ENCODE peak calls at places on chromosomes 11 and 22, in six cellular contexts. One of them, this sample, is unnamed.

GRCh38 chr11:59822989-59823566 is 12.5 kb upstream of the MRPL16 start:
- DNase-seq in A549: peak; percentile 32
- DNase-seq in GM23338: peak; percentile 70
- DNase-seq in lung: no peak
- DNase-seq in upper lobe of right lung: no peak
- DNase-seq in ovary: no peak
- DNase-seq in this sample: peak; percentile 59

GRCh38 chr22:45600791-45601730 is 70.6 kb upstream of the ATXN10 start:
- DNase-seq in A549: no peak
- DNase-seq in GM23338: no peak
- DNase-seq in lung: no peak
- DNase-seq in upper lobe of right lung: no peak
- DNase-seq in ovary: no peak
- DNase-seq in this sample: no peak

GRCh38 chr11:65492637-65493366 is 6.0 kb upstream of the MALAT1 start:
- DNase-seq in A549: no peak
- DNase-seq in GM23338: peak; percentile 20
- DNase-seq in lung: peak; percentile 78
- DNase-seq in upper lobe of right lung: peak; percentile 78
- DNase-seq in ovary: peak; percentile 84
- DNase-seq in this sample: peak; percentile 66

GRCh38 chr11:26137651-26138050 is 194.3 kb upstream of the ANO3 start:
- DNase-seq in A549: no peak
- DNase-seq in GM23338: no peak
- DNase-seq in lung: no peak
- DNase-seq in upper lobe of right lung: no peak
- DNase-seq in ovary: no peak
- DNase-seq in this sample: no peak

GRCh38 chr22:32331918-32332725 is 25.5 kb upstream of the RFPL3 start:
- DNase-seq in A549: no peak
- DNase-seq in GM23338: no peak
- DNase-seq in lung: no peak
- DNase-seq in upper lobe of right lung: peak; percentile 52
- DNase-seq in ovary: peak; percentile 7
- DNase-seq in this sample: peak; percentile 34

GRCh38 chr22:43823353-43823908 is 11.3 kb upstream of the EFCAB6 start:
- DNase-seq in A549: peak; percentile 68
- DNase-seq in GM23338: peak; percentile 50
- DNase-seq in lung: peak; percentile 75
- DNase-seq in upper lobe of right lung: peak; percentile 82
- DNase-seq in ovary: no peak
- DNase-seq in this sample: peak; percentile 68

GRCh38 chr11:69560141-69560790 is 78.8 kb downstream of the LINC01488 start:
- DNase-seq in A549: no peak
- DNase-seq in GM23338: no peak
- DNase-seq in lung: no peak
- DNase-seq in upper lobe of right lung: no peak
- DNase-seq in ovary: no peak
- DNase-seq in this sample: no peak

GRCh38 chr11:2562181-2562581 is 117.4 kb downstream of the KCNQ1 start:
- DNase-seq in A549: no peak
- DNase-seq in GM23338: no peak
- DNase-seq in lung: no peak
- DNase-seq in upper lobe of right lung: peak; percentile 62
- DNase-seq in ovary: no peak
- DNase-seq in this sample: peak; percentile 40

GRCh38 chr11:126474888-126475626 is 119.6 kb downstream of the ST3GAL4 start:
- DNase-seq in A549: no peak
- DNase-seq in GM23338: no peak
- DNase-seq in lung: no peak
- DNase-seq in upper lobe of right lung: no peak
- DNase-seq in ovary: peak; percentile 53
- DNase-seq in this sample: no peak

GRCh38 chr22:33038131-33038772 is 19.9 kb downstream of the SYN3 start:
- DNase-seq in A549: no peak
- DNase-seq in GM23338: peak; percentile 21
- DNase-seq in lung: no peak
- DNase-seq in upper lobe of right lung: no peak
- DNase-seq in ovary: no peak
- DNase-seq in this sample: peak; percentile 52

GRCh38 chr11:84564180-84564866 is 1062.8 kb downstream of the DLG2 start:
- DNase-seq in A549: peak; percentile 66
- DNase-seq in GM23338: peak; percentile 56
- DNase-seq in lung: no peak
- DNase-seq in upper lobe of right lung: no peak
- DNase-seq in ovary: no peak
- DNase-seq in this sample: peak; percentile 71

GRCh38 chr11:105429421-105429965 is 180.4 kb upstream of the GRIA4 start:
- DNase-seq in A549: no peak
- DNase-seq in GM23338: no peak
- DNase-seq in lung: no peak
- DNase-seq in upper lobe of right lung: no peak
- DNase-seq in ovary: no peak
- DNase-seq in this sample: no peak

GRCh38 chr11:73237471-73238290 is 19.6 kb downstream of the P2RY2 start:
- DNase-seq in A549: no peak
- DNase-seq in GM23338: no peak
- DNase-seq in lung: no peak
- DNase-seq in upper lobe of right lung: peak; percentile 46
- DNase-seq in ovary: no peak
- DNase-seq in this sample: peak; percentile 50

GRCh38 chr11:22780914-22781593 is 48.5 kb downstream of the SVIP start:
- DNase-seq in A549: no peak
- DNase-seq in GM23338: peak; percentile 11
- DNase-seq in lung: no peak
- DNase-seq in upper lobe of right lung: no peak
- DNase-seq in ovary: no peak
- DNase-seq in this sample: no peak

GRCh38 chr11:116697639-116698038 is 75.1 kb downstream of the BUD13 start:
- DNase-seq in A549: no peak
- DNase-seq in GM23338: no peak
- DNase-seq in lung: peak; percentile 24
- DNase-seq in upper lobe of right lung: no peak
- DNase-seq in ovary: no peak
- DNase-seq in this sample: no peak

GRCh38 chr11:15216678-15217077 is 102.0 kb downstream of the INSC start:
- DNase-seq in A549: no peak
- DNase-seq in GM23338: peak; percentile 52
- DNase-seq in lung: no peak
- DNase-seq in upper lobe of right lung: no peak
- DNase-seq in ovary: no peak
- DNase-seq in this sample: peak; percentile 53
- TF ChIP-seq CTCF in A549: peak; percentile 28
- TF ChIP-seq CTCF in GM23338: peak; percentile 72
- TF ChIP-seq CTCF in lung: no peak
- TF ChIP-seq CTCF in upper lobe of right lung: no peak
- TF ChIP-seq CTCF in ovary: no peak
- TF ChIP-seq CTCF in this sample: peak; percentile 75

DNA sequence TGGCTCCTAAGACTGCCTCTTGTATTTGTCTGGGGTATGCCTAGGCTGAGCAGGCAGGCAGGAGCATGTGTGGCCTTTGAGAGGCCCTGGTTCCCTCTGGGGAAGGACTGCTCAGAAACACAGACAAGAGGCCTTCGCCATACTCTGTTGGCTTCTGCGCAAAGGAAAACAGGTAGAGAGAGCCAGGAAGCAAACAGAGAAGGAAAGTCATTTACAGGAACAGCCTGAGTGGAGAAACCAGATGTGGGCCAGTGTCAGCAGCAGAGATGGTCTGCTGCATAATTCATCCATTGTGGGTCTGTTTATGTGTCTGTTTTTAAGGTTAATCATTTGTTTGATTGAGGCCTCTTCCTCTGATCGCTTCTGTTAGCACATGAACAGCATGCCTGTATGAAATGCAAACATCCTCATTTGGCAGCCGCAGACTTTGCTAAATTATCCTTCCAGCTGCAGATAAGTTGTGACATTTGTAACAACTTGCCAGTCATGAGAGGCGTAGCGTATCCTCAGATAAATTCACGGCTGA is 119.4 kb downstream of the GALNT18 start:
- DNase-seq in A549: no peak
- DNase-seq in GM23338: no peak
- DNase-seq in lung: no peak
- DNase-seq in upper lobe of right lung: no peak
- DNase-seq in ovary: no peak
- DNase-seq in this sample: no peak
- H3K27ac ChIP-seq in A549: no peak overlapping the region
- H3K27ac ChIP-seq in GM23338: no peak overlapping the region
- H3K27ac ChIP-seq in lung: peak overlapping the region; percentile 40
- H3K27ac ChIP-seq in upper lobe of right lung: peak overlapping the region; percentile 1
- H3K27ac ChIP-seq in ovary: no peak overlapping the region
- H3K27ac ChIP-seq in this sample: no peak overlapping the region

GRCh38 chr11:11075515-11076171 is 217.8 kb upstream of the ZBED5 start:
- DNase-seq in A549: no peak
- DNase-seq in GM23338: peak; percentile 27
- DNase-seq in lung: no peak
- DNase-seq in upper lobe of right lung: no peak
- DNase-seq in ovary: no peak
- DNase-seq in this sample: peak; percentile 66

GRCh38 chr11:11076879-11077278 is 219.0 kb upstream of the ZBED5 start:
- DNase-seq in A549: no peak
- DNase-seq in GM23338: no peak
- DNase-seq in lung: no peak
- DNase-seq in upper lobe of right lung: no peak
- DNase-seq in ovary: no peak
- DNase-seq in this sample: no peak

GRCh38 chr11:11077898-11078297 is 220.0 kb upstream of the ZBED5 start:
- DNase-seq in A549: no peak
- DNase-seq in GM23338: no peak
- DNase-seq in lung: no peak
- DNase-seq in upper lobe of right lung: no peak
- DNase-seq in ovary: no peak
- DNase-seq in this sample: no peak

GRCh38 chr11:11076276-11076675 is 218.4 kb upstream of the ZBED5 start:
- DNase-seq in A549: no peak
- DNase-seq in GM23338: no peak
- DNase-seq in lung: no peak
- DNase-seq in upper lobe of right lung: no peak
- DNase-seq in ovary: no peak
- DNase-seq in this sample: no peak

DNA sequence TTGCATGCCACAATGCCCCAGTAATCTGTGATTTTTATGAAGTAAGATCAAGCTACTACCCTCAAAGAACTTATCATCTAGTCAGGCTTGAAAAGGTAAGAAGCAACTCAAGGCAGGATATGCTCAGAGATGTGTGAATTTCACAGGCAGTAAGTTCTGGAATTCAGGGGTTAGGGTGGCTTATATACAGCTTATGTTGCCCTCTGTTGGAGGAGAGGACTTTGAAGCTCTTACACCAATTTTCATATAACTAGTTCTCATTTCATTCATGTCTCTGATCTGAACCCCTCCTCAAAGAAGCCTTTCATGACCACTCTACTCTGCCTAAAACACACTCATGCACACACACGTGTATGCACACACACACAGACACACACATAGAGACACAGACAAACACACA is 220.5 kb upstream of the ZBED5 start:
- DNase-seq in A549: no peak
- DNase-seq in GM23338: peak; percentile 27
- DNase-seq in lung: no peak
- DNase-seq in upper lobe of right lung: no peak
- DNase-seq in ovary: no peak
- DNase-seq in this sample: no peak
- TF ChIP-seq CTCF in A549: peak; percentile 21
- TF ChIP-seq CTCF in GM23338: peak; percentile 50
- TF ChIP-seq CTCF in lung: no peak
- TF ChIP-seq CTCF in upper lobe of right lung: no peak
- TF ChIP-seq CTCF in ovary: no peak
- TF ChIP-seq CTCF in this sample: peak; percentile 47

GRCh38 chr22:42721045-42721434 is 370 bp upstream of the A4GALT start:
- DNase-seq in A549: no peak
- DNase-seq in GM23338: peak; percentile 68
- DNase-seq in lung: no peak
- DNase-seq in upper lobe of right lung: no peak
- DNase-seq in ovary: no peak
- DNase-seq in this sample: no peak

GRCh38 chr22:42717197-42717967 is 3.3 kb downstream of the A4GALT start:
- DNase-seq in A549: no peak
- DNase-seq in GM23338: peak; percentile 75
- DNase-seq in lung: no peak
- DNase-seq in upper lobe of right lung: no peak
- DNase-seq in ovary: no peak
- DNase-seq in this sample: peak; percentile 90

GRCh38 chr22:42720263-42721044 is at the start of gene A4GALT:
- DNase-seq in A549: no peak
- DNase-seq in GM23338: peak; percentile 54
- DNase-seq in lung: no peak
- DNase-seq in upper lobe of right lung: no peak
- DNase-seq in ovary: no peak
- DNase-seq in this sample: peak; percentile 75

GRCh38 chr22:42719656-42720262 is 911 bp downstream of the A4GALT start:
- DNase-seq in A549: no peak
- DNase-seq in GM23338: peak; percentile 68
- DNase-seq in lung: no peak
- DNase-seq in upper lobe of right lung: no peak
- DNase-seq in ovary: no peak
- DNase-seq in this sample: peak; percentile 77

DNA sequence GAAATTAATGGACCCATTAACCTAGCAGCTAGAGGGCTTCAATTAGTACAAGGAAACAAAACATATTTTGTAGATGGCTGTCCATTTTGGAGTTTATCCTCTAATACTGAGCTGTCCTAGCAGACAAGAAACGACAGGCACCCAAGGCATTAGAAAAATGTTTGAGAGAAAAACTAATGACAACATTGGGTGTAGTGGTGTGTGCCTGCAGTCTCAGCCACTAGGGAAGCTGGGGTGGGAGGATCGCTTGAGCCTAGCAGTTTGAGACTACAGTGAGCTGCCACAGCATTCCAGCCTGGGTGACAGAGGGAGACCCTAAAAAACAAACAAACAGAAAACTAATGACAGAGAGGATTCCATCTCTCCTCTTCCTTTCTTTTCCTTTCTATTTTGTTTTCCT is 1.5 kb downstream of the A4GALT start:
- DNase-seq in A549: no peak
- DNase-seq in GM23338: peak; percentile 27
- DNase-seq in lung: no peak
- DNase-seq in upper lobe of right lung: no peak
- DNase-seq in ovary: no peak
- DNase-seq in this sample: peak; percentile 48
- H3K27ac ChIP-seq in A549: peak overlapping the region; percentile 58
- H3K27ac ChIP-seq in GM23338: no peak overlapping the region
- H3K27ac ChIP-seq in lung: peak overlapping the region; percentile 20
- H3K27ac ChIP-seq in upper lobe of right lung: peak overlapping the region; percentile 82
- H3K27ac ChIP-seq in ovary: no peak overlapping the region
- H3K27ac ChIP-seq in this sample: no peak overlapping the region

DNA sequence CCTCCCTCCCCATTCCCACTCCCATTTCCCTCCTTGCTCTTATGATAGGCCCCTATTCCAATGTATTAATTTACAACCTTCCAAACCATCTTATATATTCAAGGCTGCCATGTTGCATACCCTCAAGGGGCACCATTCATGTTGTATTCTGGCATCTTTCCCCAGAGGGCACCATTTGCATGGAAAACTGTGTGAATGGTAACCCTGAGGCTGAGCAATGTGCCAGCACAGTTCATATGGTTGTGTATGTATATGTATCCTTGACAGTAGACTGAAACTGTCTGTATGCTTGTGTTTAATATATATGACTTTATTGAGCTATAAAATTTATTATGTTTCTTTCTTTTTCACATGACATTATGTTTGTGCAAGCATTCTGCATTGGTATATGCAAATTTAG is 7.3 kb downstream of the RASSF10 start:
- DNase-seq in A549: no peak
- DNase-seq in GM23338: no peak
- DNase-seq in lung: no peak
- DNase-seq in upper lobe of right lung: no peak
- DNase-seq in ovary: no peak
- DNase-seq in this sample: no peak
- TF ChIP-seq CTCF in A549: peak; percentile 37
- TF ChIP-seq CTCF in GM23338: peak; percentile 40
- TF ChIP-seq CTCF in lung: no peak
- TF ChIP-seq CTCF in upper lobe of right lung: no peak
- TF ChIP-seq CTCF in ovary: no peak
- TF ChIP-seq CTCF in this sample: peak; percentile 41